ENCODE peak calls at places on chromosome 2, in nine cellular contexts. R is foreskin fibroblast, E is A549, Q is IMR-90, G is fibroblast of pulmonary artery, O is WTC11, N is osteocyte, M is AG10803, F is GM13976. J is an unnamed sample.

GRCh38 chr2:117980783-117981676 is 32.8 kb downstream of the CCDC93 start:
- DNase-seq in F (no peak), M (peak), O (no peak), G (peak), Q (peak), E (no peak), N (no peak), R (peak), J (no peak)

GRCh38 chr2:120559401-120559800 is 176.3 kb upstream of the GLI2 start:
- DNase-seq in G (peak), N (no peak), Q (peak), E (no peak), R (peak), O (no peak), F (no peak), M (peak), J (no peak)

GRCh38 chr2:24613154-24613814 is 122.2 kb downstream of the NCOA1 start:
- DNase-seq in G (peak), M (peak), Q (peak), E (no peak), F (peak), N (no peak), R (peak), O (peak), J (peak)

GRCh38 chr2:101346909-101347308 is 38.4 kb upstream of the RNF149 start:
- DNase-seq in M (no peak), R (no peak), E (no peak), G (no peak), F (no peak), O (no peak), Q (no peak), N (no peak), J (no peak)

GRCh38 chr2:236054661-236055060 is 113.5 kb downstream of the GBX2 start:
- DNase-seq in E (no peak), N (no peak), G (no peak), O (no peak), Q (no peak), R (no peak), F (no peak), M (no peak), J (no peak)

GRCh38 chr2:69149631-69150215 is 136.7 kb downstream of the ANTXR1 start:
- DNase-seq in G (peak), F (no peak), Q (peak), E (peak), N (no peak), R (peak), O (peak), M (peak), J (no peak)

GRCh38 chr2:96540136-96540535 is 3.6 kb downstream of the ARID5A start:
- DNase-seq in N (no peak), E (no peak), F (no peak), Q (peak), G (no peak), M (peak), O (no peak), R (peak), J (no peak)

GRCh38 chr2:110741491-110741980 is 9.2 kb downstream of the ACOXL start:
- DNase-seq in N (no peak), F (no peak), O (peak), M (no peak), E (no peak), Q (no peak), G (no peak), R (no peak), J (no peak)

GRCh38 chr2:65662654-65663432 is 230.4 kb upstream of the SPRED2 start:
- DNase-seq in R (peak), F (no peak), O (no peak), M (peak), G (peak), N (no peak), E (no peak), Q (peak), J (no peak)

GRCh38 chr2:75289771-75290170 is 90.5 kb upstream of the TACR1 start:
- DNase-seq in F (no peak), N (no peak), Q (peak), M (peak), G (no peak), R (peak), O (no peak), E (no peak), J (no peak)

GRCh38 chr2:199596549-199596948 is 138.8 kb upstream of the SATB2 start:
- DNase-seq in G (peak), M (peak), F (no peak), N (no peak), Q (peak), O (peak), E (peak), R (peak), J (no peak)

GRCh38 chr2:169069341-169069740 is at the start of gene DHRS9:
- DNase-seq in O (no peak), N (no peak), F (no peak), Q (peak), M (no peak), G (peak), E (peak), R (peak), J (no peak)

GRCh38 chr2:152827944-152828343 is 109.5 kb downstream of the ARL6IP6 start:
- DNase-seq in O (no peak), R (no peak), E (no peak), M (no peak), G (no peak), Q (no peak), F (no peak), N (no peak), J (no peak)

GRCh38 chr2:70779911-70780580 is 10.4 kb downstream of the FIGLA start:
- DNase-seq in M (peak), E (no peak), G (peak), F (no peak), O (no peak), R (peak), N (no peak), Q (no peak), J (no peak)

GRCh38 chr2:32572737-32573136 is 55.1 kb upstream of the TTC27 start:
- DNase-seq in R (no peak), Q (no peak), O (no peak), F (no peak), G (no peak), E (no peak), N (no peak), M (no peak), J (no peak)

GRCh38 chr2:175063741-175064140 is 58.6 kb upstream of the CHN1 start:
- DNase-seq in F (no peak), N (no peak), Q (peak), M (no peak), O (no peak), E (no peak), G (no peak), R (no peak), J (no peak)

GRCh38 chr2:214808481-214808931 is 977 bp downstream of the BARD1 start:
- DNase-seq in R (peak), E (no peak), G (no peak), Q (no peak), N (no peak), M (no peak), F (no peak), O (no peak), J (no peak)

GRCh38 chr2:239164281-239164871 is 236.4 kb downstream of the HDAC4 start:
- DNase-seq in G (no peak), M (no peak), R (no peak), Q (no peak), E (no peak), O (no peak), F (no peak), N (peak), J (no peak)

GRCh38 chr2:63786506-63786905 is 55.2 kb upstream of the UGP2 start:
- DNase-seq in E (no peak), M (no peak), N (no peak), O (no peak), F (no peak), R (no peak), G (peak), Q (no peak), J (no peak)

GRCh38 chr2:52222128-52222527 is 1190.2 kb upstream of the NRXN1 start:
- DNase-seq in R (peak), O (no peak), F (no peak), N (no peak), Q (peak), E (no peak), G (peak), M (no peak), J (no peak)

GRCh38 chr2:6657131-6657530 is 208.6 kb downstream of the CMPK2 start:
- DNase-seq in F (no peak), N (no peak), R (no peak), Q (no peak), G (no peak), O (no peak), M (no peak), E (no peak), J (no peak)

GRCh38 chr2:6654279-6654678 is 211.4 kb downstream of the CMPK2 start:
- DNase-seq in F (no peak), O (no peak), R (no peak), Q (no peak), M (no peak), E (no peak), N (no peak), G (no peak), J (no peak)

GRCh38 chr2:6657872-6658271 is 207.8 kb downstream of the CMPK2 start:
- DNase-seq in Q (no peak), F (no peak), E (no peak), G (no peak), N (no peak), M (no peak), R (no peak), O (no peak), J (no peak)

GRCh38 chr2:6653281-6653750 is 212.4 kb downstream of the CMPK2 start:
- DNase-seq in Q (no peak), E (no peak), O (no peak), R (no peak), N (no peak), M (no peak), G (no peak), F (no peak), J (no peak)

GRCh38 chr2:6656633-6657032 is 209.1 kb downstream of the CMPK2 start:
- DNase-seq in G (no peak), R (no peak), E (no peak), O (no peak), M (no peak), Q (no peak), F (no peak), N (no peak), J (no peak)
- TF ChIP-seq CTCF in G (no peak), R (no peak), E (no peak), O (no peak), M (no peak), Q (no peak), F (no peak), N (no peak), J (no peak)

GRCh38 chr2:38246105-38246504 is 131.0 kb downstream of the ATL2 start:
- DNase-seq in F (no peak), O (no peak), M (no peak), N (no peak), E (no peak), Q (no peak), R (peak), G (no peak), J (no peak)

GRCh38 chr2:38248246-38248645 is 128.8 kb downstream of the ATL2 start:
- DNase-seq in E (no peak), G (no peak), F (no peak), M (no peak), Q (no peak), O (no peak), R (no peak), N (no peak), J (no peak)

GRCh38 chr2:38251940-38252339 is 125.1 kb downstream of the ATL2 start:
- DNase-seq in M (no peak), F (no peak), E (no peak), N (no peak), G (no peak), R (no peak), Q (no peak), O (no peak), J (no peak)

GRCh38 chr2:38245114-38245641 is 131.9 kb downstream of the ATL2 start:
- DNase-seq in M (no peak), F (no peak), E (no peak), R (no peak), Q (peak), O (no peak), N (no peak), G (no peak), J (no peak)

DNA sequence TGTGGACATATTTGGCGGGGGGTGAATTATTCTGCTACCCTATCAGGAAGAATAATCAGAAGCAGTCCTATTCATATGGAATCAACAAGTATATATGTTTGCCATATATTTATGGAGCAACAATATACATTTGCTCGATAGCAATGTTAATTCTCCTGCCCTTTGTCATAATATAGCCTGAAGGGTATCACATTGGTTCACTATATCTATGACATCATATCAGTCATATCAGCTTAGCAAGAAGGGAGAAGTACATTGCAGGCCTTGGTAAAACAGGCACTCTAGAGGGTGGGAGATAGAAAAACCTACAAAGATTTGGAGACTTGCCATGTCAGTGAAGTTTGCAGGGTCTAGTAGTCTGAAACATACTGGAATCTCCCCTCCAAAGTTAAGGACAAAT is 128.4 kb downstream of the ATL2 start:
- DNase-seq in E (no peak), R (no peak), F (no peak), M (no peak), G (no peak), N (no peak), O (no peak), Q (no peak), J (no peak)
- TF ChIP-seq CTCF in E (no peak), R (no peak), F (no peak), M (no peak), G (no peak), N (no peak), O (no peak), Q (no peak), J (no peak)

GRCh38 chr2:156151351-156151750 is 181.2 kb downstream of the NR4A2 start:
- DNase-seq in F (no peak), R (no peak), G (no peak), M (no peak), O (no peak), E (no peak), N (no peak), Q (no peak), J (no peak)

GRCh38 chr2:156157670-156158069 is 174.9 kb downstream of the NR4A2 start:
- DNase-seq in E (no peak), G (no peak), F (no peak), M (no peak), Q (no peak), N (no peak), O (no peak), R (no peak), J (no peak)

GRCh38 chr2:156155319-156155718 is 177.2 kb downstream of the NR4A2 start:
- DNase-seq in O (no peak), F (no peak), Q (no peak), N (no peak), G (no peak), E (no peak), M (no peak), R (no peak), J (no peak)

DNA sequence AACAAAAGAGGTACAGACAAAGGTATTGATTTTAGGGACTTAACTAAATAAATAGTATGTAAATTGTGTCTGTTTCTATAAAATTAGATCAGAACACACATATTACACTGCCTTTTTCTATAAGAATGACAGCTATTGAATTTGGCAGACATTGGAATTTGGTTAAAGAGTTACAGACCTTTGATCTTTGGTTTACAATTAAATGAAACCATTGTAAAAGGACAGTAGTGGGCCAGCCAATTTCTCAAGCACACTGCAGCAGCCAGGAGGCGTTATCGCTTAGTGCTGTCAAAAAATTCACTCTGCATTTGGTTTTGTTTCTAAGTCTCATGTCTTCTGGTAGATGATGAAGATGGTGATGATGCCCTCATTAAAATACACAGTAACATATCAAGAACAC is 175.9 kb downstream of the NR4A2 start:
- DNase-seq in N (no peak), O (no peak), G (no peak), E (no peak), M (no peak), Q (no peak), R (no peak), F (no peak), J (no peak)
- TF ChIP-seq CTCF in N (peak), O (no peak), G (no peak), E (no peak), M (peak), Q (no peak), R (no peak), F (no peak), J (no peak)

GRCh38 chr2:9256570-9257043 is 50.0 kb downstream of the ASAP2 start:
- DNase-seq in O (no peak), F (no peak), Q (no peak), R (peak), E (no peak), G (no peak), M (peak), N (no peak), J (no peak)

GRCh38 chr2:9260411-9261037 is 53.9 kb downstream of the ASAP2 start:
- DNase-seq in F (no peak), E (no peak), R (no peak), M (no peak), O (no peak), N (no peak), G (peak), Q (no peak), J (no peak)

GRCh38 chr2:9258501-9258900 is 51.9 kb downstream of the ASAP2 start:
- DNase-seq in O (no peak), R (peak), E (no peak), G (peak), F (no peak), M (no peak), N (no peak), Q (no peak), J (no peak)

GRCh38 chr2:9261231-9261883 is 54.7 kb downstream of the ASAP2 start:
- DNase-seq in Q (no peak), N (no peak), E (no peak), O (no peak), R (peak), G (peak), F (no peak), M (peak), J (no peak)

GRCh38 chr2:9258953-9259399 is 52.4 kb downstream of the ASAP2 start:
- DNase-seq in Q (no peak), G (peak), O (no peak), F (no peak), R (no peak), M (no peak), N (no peak), E (no peak), J (no peak)
- TF ChIP-seq CTCF in Q (no peak), G (no peak), O (no peak), F (no peak), R (no peak), M (no peak), N (no peak), E (no peak), J (no peak)

GRCh38 chr2:151071382-151071781 is 190.3 kb downstream of the RBM43 start:
- DNase-seq in E (no peak), N (no peak), O (peak), F (no peak), Q (peak), M (peak), G (peak), R (peak), J (no peak)
- TF ChIP-seq CTCF in E (peak), N (peak), O (no peak), F (no peak), Q (peak), M (peak), G (peak), R (peak), J (no peak)

GRCh38 chr2:55420901-55421300 is 1.2 kb upstream of the CCDC88A start:
- DNase-seq in N (no peak), Q (no peak), G (no peak), O (no peak), F (no peak), R (peak), E (no peak), M (no peak), J (no peak)

GRCh38 chr2:55419236-55419513 is 481 bp downstream of the CCDC88A start:
- DNase-seq in M (peak), F (no peak), R (peak), N (no peak), E (peak), O (no peak), Q (peak), G (peak), J (no peak)

GRCh38 chr2:55420244-55420713 is 623 bp upstream of the CCDC88A start:
- DNase-seq in E (no peak), Q (no peak), N (no peak), M (no peak), F (no peak), R (peak), G (no peak), O (no peak), J (no peak)

GRCh38 chr2:55418512-55419235 is 982 bp downstream of the CCDC88A start:
- DNase-seq in F (no peak), O (no peak), M (no peak), N (no peak), E (no peak), R (peak), Q (no peak), G (no peak), J (no peak)

GRCh38 chr2:55419514-55420243 is at the start of gene CCDC88A:
- DNase-seq in F (peak), M (peak), O (peak), Q (peak), E (peak), N (peak), G (peak), R (peak), J (peak)
- TF ChIP-seq CTCF in F (no peak), M (peak), O (no peak), Q (peak), E (no peak), N (peak), G (peak), R (no peak), J (no peak)

GRCh38 chr2:218726004-218726574 is 15.5 kb downstream of the TTLL4 start:
- DNase-seq in E (no peak), F (no peak), O (no peak), Q (no peak), M (no peak), N (no peak), R (no peak), G (no peak), J (no peak)

GRCh38 chr2:218732052-218732760 is 21.6 kb downstream of the TTLL4 start:
- DNase-seq in F (no peak), Q (no peak), R (no peak), N (no peak), O (no peak), E (no peak), G (no peak), M (no peak), J (no peak)

GRCh38 chr2:218732761-218733158 is 22.1 kb downstream of the TTLL4 start:
- DNase-seq in Q (peak), M (peak), E (no peak), G (no peak), N (no peak), R (no peak), F (no peak), O (no peak), J (no peak)

GRCh38 chr2:218722876-218723477 is 12.3 kb downstream of the TTLL4 start:
- DNase-seq in R (no peak), F (no peak), E (no peak), M (no peak), Q (no peak), N (no peak), O (no peak), G (no peak), J (no peak)

GRCh38 chr2:218727502-218728165 is 17.0 kb downstream of the TTLL4 start:
- DNase-seq in O (no peak), Q (peak), F (no peak), M (peak), R (peak), E (no peak), N (no peak), G (peak), J (no peak)
- TF ChIP-seq CTCF in O (no peak), Q (peak), F (peak), M (peak), R (peak), E (peak), N (peak), G (peak), J (no peak)

DNA sequence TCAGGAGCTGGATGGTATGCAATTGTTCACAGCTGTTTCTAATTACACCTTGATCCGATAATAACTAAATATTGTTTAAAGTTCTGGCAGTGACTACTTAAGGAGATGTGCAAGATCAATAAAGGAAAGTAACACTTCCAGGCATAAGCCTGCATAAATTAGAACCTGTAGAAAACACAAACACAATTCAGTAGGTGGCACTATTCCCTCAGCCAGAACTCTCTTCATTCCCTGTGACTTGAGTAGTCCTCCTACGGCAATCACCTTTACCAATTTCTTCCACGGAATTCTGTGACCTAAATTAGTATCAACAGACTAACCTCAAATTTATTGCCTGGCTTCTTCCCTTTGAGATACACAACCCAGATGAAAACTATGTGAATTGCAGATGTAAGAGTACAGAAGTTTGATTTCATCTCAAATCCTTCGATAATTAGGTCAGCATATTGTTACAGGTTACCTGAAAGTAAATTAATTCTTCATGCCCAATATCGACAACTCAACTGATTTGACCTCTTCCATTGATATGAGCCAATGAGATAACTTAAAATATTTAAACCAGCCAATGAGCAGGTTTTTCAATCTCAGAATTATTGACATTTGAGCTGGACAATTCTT is 137.8 kb downstream of the PID1 start:
- DNase-seq in R (peak), Q (peak), O (no peak), M (peak), N (no peak), G (peak), F (no peak), E (peak), J (no peak)
- TF ChIP-seq CTCF in R (peak), Q (peak), O (no peak), M (peak), N (peak), G (peak), F (peak), E (peak), J (no peak)

J was measured in natural killer cell.